ENCODE peak calls at places on chromosomes 5 and 9, in five cellular contexts. B is H7, L is lung, E is body of pancreas, F is GM12878. X is an unnamed sample.

GRCh38 chr5:98218838-98219237 is 554.6 kb upstream of the RGMB start:
- DNase-seq in B (no peak), L (no peak), E (no peak), F (no peak), X (no peak)

GRCh38 chr5:174159327-174160247 is 114.1 kb downstream of the NSG2 start:
- DNase-seq in B (no peak), L (no peak), E (no peak), F (no peak), X (no peak)

GRCh38 chr5:53087171-53087570 is 22.4 kb downstream of the MOCS2 start:
- DNase-seq in B (no peak), L (no peak), E (no peak), F (no peak), X (no peak)

GRCh38 chr5:154755361-154756202 is at the start of gene LARP1:
- DNase-seq in B (no peak), L (peak; percentile 35), E (no peak), F (no peak), X (no peak)

GRCh38 chr5:50593681-50594080 is 72.8 kb upstream of the PARP8 start:
- DNase-seq in B (no peak), L (no peak), E (no peak), F (no peak), X (no peak)

GRCh38 chr9:2289234-2289755 is 274.1 kb downstream of the SMARCA2 start:
- DNase-seq in B (no peak), L (no peak), E (no peak), F (no peak), X (no peak)

GRCh38 chr5:154221371-154221896 is 30.9 kb downstream of the GALNT10 start:
- DNase-seq in B (no peak), L (peak; percentile 51), E (no peak), F (no peak), X (peak; percentile 58)

GRCh38 chr5:44932922-44933585 is 124.3 kb downstream of the MRPS30 start:
- DNase-seq in B (no peak), L (no peak), E (no peak), F (peak; percentile 40), X (no peak)

GRCh38 chr5:179118338-179118737 is 58.2 kb downstream of the ZNF354C start:
- DNase-seq in B (no peak), L (no peak), E (no peak), F (no peak), X (no peak)

GRCh38 chr5:164303646-164304225 is 798.3 kb downstream of the MAT2B start:
- DNase-seq in B (no peak), L (no peak), E (no peak), F (no peak), X (no peak)

GRCh38 chr9:16425572-16425971 is 444.9 kb downstream of the BNC2 start:
- DNase-seq in B (no peak), L (no peak), E (no peak), F (no peak), X (no peak)

GRCh38 chr5:75601567-75601966 is 9.7 kb upstream of the ANKDD1B start:
- DNase-seq in B (no peak), L (no peak), E (no peak), F (no peak), X (no peak)

GRCh38 chr5:67032921-67033664 is 163.5 kb downstream of the CD180 start:
- DNase-seq in B (no peak), L (no peak), E (no peak), F (no peak), X (no peak)

GRCh38 chr9:121651295-121652036 is at the start of gene DAB2IP:
- DNase-seq in B (peak; percentile 95), L (no peak), E (peak; percentile 63), F (no peak), X (no peak)

GRCh38 chr9:88989961-88990570 is 1.2 kb upstream of the S1PR3 start:
- DNase-seq in B (peak; percentile 69), L (no peak), E (no peak), F (no peak), X (no peak)

GRCh38 chr5:68242743-68243142 is 27.2 kb downstream of the PIK3R1 start:
- DNase-seq in B (no peak), L (no peak), E (no peak), F (no peak), X (no peak)

GRCh38 chr9:4987996-4988421 is 2.9 kb downstream of the JAK2 start:
- DNase-seq in B (peak; percentile 71), L (peak; percentile 53), E (peak; percentile 29), F (peak; percentile 66), X (no peak)
- H3K4me3 ChIP-seq in B (no peak overlapping the region), L (no peak overlapping the region), E (no peak overlapping the region), F (peak overlapping the region; percentile 47), X (peak overlapping the region; percentile 52)

GRCh38 chr9:114501786-114502682 is 3.2 kb downstream of the WHRN start:
- DNase-seq in B (peak; percentile 72), L (no peak), E (no peak), F (no peak), X (no peak)
- H3K4me3 ChIP-seq in B (no peak overlapping the region), L (no peak overlapping the region), E (no peak overlapping the region), F (no peak overlapping the region), X (no peak overlapping the region)

DNA sequence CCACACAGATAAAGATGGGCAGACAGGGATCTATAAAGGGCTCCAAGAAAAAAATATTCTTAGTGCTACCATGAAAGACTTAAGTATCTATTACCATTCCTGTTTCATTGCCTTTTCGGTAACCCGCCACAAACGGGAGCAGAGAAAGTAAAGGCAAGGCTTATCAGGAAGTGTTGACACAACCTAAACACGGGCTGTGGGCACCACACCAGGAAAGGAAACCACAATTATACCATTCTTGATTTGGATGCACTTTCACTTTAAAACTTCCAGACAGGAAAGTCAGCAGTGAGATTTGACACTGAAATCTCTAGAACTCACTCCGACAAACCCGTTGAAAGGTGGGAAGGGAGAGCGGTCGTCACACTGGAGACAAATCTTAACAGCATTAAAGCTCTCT is 6.5 kb downstream of the TLE1 start:
- DNase-seq in B (no peak), L (no peak), E (no peak), F (no peak), X (no peak)
- H3K4me3 ChIP-seq in B (no peak overlapping the region), L (no peak overlapping the region), E (no peak overlapping the region), F (no peak overlapping the region), X (no peak overlapping the region)

GRCh38 chr5:177404641-177405134 is 4.2 kb upstream of the PFN3 start:
- DNase-seq in B (peak; percentile 88), L (no peak), E (no peak), F (no peak), X (no peak)
- H3K4me3 ChIP-seq in B (peak overlapping the region; percentile 60), L (peak overlapping the region; percentile 26), E (peak overlapping the region; percentile 22), F (peak overlapping the region; percentile 79), X (peak overlapping the region; percentile 63)

GRCh38 chr5:170296036-170296934 is 1.3 kb downstream of the LCP2 start:
- DNase-seq in B (no peak), L (no peak), E (no peak), F (no peak), X (no peak)
- H3K4me3 ChIP-seq in B (no peak overlapping the region), L (peak overlapping the region; percentile 61), E (peak overlapping the region; percentile 0), F (peak overlapping the region; percentile 77), X (peak overlapping the region; percentile 45)

GRCh38 chr9:20001058-20001457 is 212.2 kb upstream of the SLC24A2 start:
- DNase-seq in B (no peak), L (no peak), E (no peak), F (no peak), X (no peak)

GRCh38 chr9:19995619-19996018 is 206.8 kb upstream of the SLC24A2 start:
- DNase-seq in B (no peak), L (no peak), E (no peak), F (no peak), X (no peak)

GRCh38 chr9:19998153-19998552 is 209.3 kb upstream of the SLC24A2 start:
- DNase-seq in B (no peak), L (no peak), E (no peak), F (peak; percentile 19), X (no peak)

GRCh38 chr9:19998823-19999455 is 210.1 kb upstream of the SLC24A2 start:
- DNase-seq in B (no peak), L (no peak), E (no peak), F (peak; percentile 39), X (no peak)

DNA sequence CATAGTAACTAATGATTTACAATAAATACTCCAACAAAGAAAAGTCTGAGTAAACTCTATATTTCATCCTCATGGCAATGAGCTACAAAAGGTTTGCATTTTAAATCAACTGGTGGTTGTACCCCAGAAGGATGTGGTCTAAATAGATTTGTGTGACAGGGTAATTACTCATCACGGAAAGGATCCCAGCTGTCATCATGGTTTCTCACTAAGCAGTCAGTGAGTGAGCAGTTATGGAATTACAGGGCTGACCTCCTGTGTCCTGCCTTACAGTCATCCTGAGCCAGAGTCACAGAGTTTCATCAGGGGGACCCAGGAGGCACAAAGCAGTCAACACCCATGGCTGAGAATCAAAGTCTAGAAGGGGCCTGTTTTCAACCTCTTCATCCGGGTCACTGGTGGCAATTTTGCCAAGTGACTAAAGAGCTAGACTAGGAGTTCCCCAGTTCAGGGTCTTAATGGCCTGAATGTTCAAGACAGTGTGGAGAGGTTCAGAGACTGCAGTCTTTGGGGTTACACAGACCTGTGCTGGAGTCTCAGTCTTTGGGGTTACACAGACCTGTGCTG is 210.7 kb upstream of the SLC24A2 start:
- DNase-seq in B (no peak), L (no peak), E (no peak), F (peak; percentile 92), X (no peak)
- H3K4me3 ChIP-seq in B (no peak overlapping the region), L (no peak overlapping the region), E (no peak overlapping the region), F (no peak overlapping the region), X (no peak overlapping the region)

GRCh38 chr5:17365326-17365725 is 132.7 kb upstream of the TAF11L2 start:
- DNase-seq in B (no peak), L (no peak), E (no peak), F (no peak), X (no peak)
- H3K4me3 ChIP-seq in B (no peak overlapping the region), L (no peak overlapping the region), E (no peak overlapping the region), F (no peak overlapping the region), X (no peak overlapping the region)

GRCh38 chr9:124605258-124605657 is 98.1 kb upstream of the NR5A1 start:
- DNase-seq in B (no peak), L (peak; percentile 30), E (no peak), F (no peak), X (no peak)
- H3K4me3 ChIP-seq in B (no peak overlapping the region), L (no peak overlapping the region), E (no peak overlapping the region), F (no peak overlapping the region), X (no peak overlapping the region)

DNA sequence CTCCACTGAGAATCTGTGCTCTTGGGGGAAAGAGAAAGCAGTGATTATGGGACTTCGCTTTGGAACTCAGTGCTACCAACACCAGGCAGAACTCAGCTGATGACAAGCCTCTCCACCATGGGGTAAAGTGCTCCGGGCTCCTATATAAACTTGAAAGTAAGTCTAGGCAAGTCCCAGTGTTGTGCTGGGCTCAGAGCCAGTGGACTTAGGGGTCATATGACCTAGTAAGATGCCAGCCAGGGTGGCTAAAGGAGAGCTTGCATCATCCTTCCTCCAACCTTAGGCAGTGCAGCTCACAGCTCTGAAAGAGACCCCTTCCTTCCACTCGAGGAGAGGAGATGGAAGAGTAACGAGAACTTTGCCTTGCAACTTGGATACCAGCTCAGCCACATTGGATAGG is 35.1 kb upstream of the FREM1 start:
- DNase-seq in B (no peak), L (no peak), E (no peak), F (no peak), X (no peak)
- H3K4me3 ChIP-seq in B (no peak overlapping the region), L (no peak overlapping the region), E (no peak overlapping the region), F (no peak overlapping the region), X (no peak overlapping the region)

X was measured in breast epithelium.